ENCODE peak calls at places on chromosomes 12 and 14, in ten cellular contexts. X, Z, V, H, E, S, J, I, M and L are unnamed samples.

GRCh38 chr12:28938581-28939301 is 210.3 kb upstream of the FAR2 start:
- DNase-seq in E (peak), S (no peak), X (no peak), M (no peak), V (no peak), I (no peak), Z (no peak), H (no peak), J (no peak), L (no peak)

GRCh38 chr12:22598141-22598762 is 26.7 kb upstream of the ETNK1 start:
- DNase-seq in H (no peak), S (no peak), V (no peak), E (no peak), X (no peak), M (no peak), Z (no peak), I (no peak), J (no peak), L (no peak)

GRCh38 chr12:112116232-112117060 is 7.9 kb upstream of the NAA25 start:
- DNase-seq in E (peak), M (peak), V (peak), I (peak), S (peak), Z (peak), H (peak), J (no peak), X (no peak), L (no peak)

GRCh38 chr12:95974358-95974757 is 21.8 kb downstream of the HAL start:
- DNase-seq in H (no peak), Z (no peak), S (no peak), M (no peak), I (no peak), X (no peak), V (no peak), J (no peak), E (no peak), L (no peak)

GRCh38 chr14:21042918-21043317 is 756 bp downstream of the RNASE7 start:
- DNase-seq in Z (peak), J (no peak), X (no peak), I (peak), H (peak), E (no peak), V (no peak), S (peak), M (no peak), L (no peak)

GRCh38 chr12:103962493-103962892 is 3.2 kb upstream of the TDG start:
- DNase-seq in M (no peak), J (no peak), E (no peak), I (no peak), H (no peak), Z (no peak), X (no peak), S (no peak), V (no peak), L (no peak)

GRCh38 chr12:30514666-30515065 is 181.0 kb downstream of the IPO8 start:
- DNase-seq in Z (no peak), E (no peak), M (no peak), X (no peak), V (no peak), J (no peak), I (no peak), H (no peak), S (no peak), L (no peak)

GRCh38 chr14:80388980-80389711 is 177.8 kb upstream of the DIO2 start:
- DNase-seq in H (no peak), Z (peak), V (no peak), S (no peak), M (no peak), E (no peak), J (peak), X (no peak), I (no peak), L (no peak)

GRCh38 chr14:102924632-102925588 is 2.4 kb downstream of the AMN start:
- DNase-seq in X (no peak), Z (no peak), H (no peak), E (no peak), S (no peak), V (no peak), M (no peak), I (no peak), J (no peak), L (no peak)

GRCh38 chr14:23056257-23056955 is 914 bp downstream of the CDH24 start:
- DNase-seq in X (peak), Z (peak), E (peak), H (peak), I (no peak), S (peak), V (peak), M (peak), J (peak), L (peak)

GRCh38 chr12:71972441-71973074 is 33.9 kb downstream of the TPH2 start:
- DNase-seq in J (no peak), M (no peak), E (no peak), I (no peak), X (no peak), Z (no peak), V (no peak), S (no peak), H (no peak), L (no peak)

GRCh38 chr14:79670811-79671210 is 540.5 kb downstream of the DIO2 start:
- DNase-seq in Z (no peak), J (no peak), X (no peak), H (no peak), I (no peak), S (no peak), E (no peak), V (no peak), M (no peak), L (no peak)

GRCh38 chr12:26117321-26117720 is 7.5 kb downstream of the BHLHE41 start:
- DNase-seq in V (no peak), S (no peak), J (no peak), M (no peak), X (no peak), H (no peak), E (no peak), I (no peak), Z (no peak), L (no peak)

GRCh38 chr14:24605435-24606190 is 3.9 kb downstream of the GZMH start:
- DNase-seq in E (peak), S (no peak), J (peak), I (no peak), V (no peak), H (no peak), X (peak), Z (peak), M (no peak), L (peak)

GRCh38 chr12:111756681-111757080 is 10.1 kb upstream of the ALDH2 start:
- DNase-seq in Z (no peak), V (no peak), S (no peak), M (no peak), E (no peak), I (no peak), X (no peak), H (no peak), J (no peak), L (no peak)

GRCh38 chr12:130959632-130960031 is 5.9 kb downstream of the ADGRD1 start:
- DNase-seq in I (no peak), X (no peak), J (no peak), M (no peak), V (peak), S (no peak), Z (no peak), H (no peak), E (no peak), L (no peak)